ENCODE peak calls at places on chromosomes 1 and 21, in nine cellular contexts. F, B, I, H, Z, C, E, V and A are unnamed samples.

GRCh38 chr1:199684686-199685273 is 342.7 kb upstream of the NR5A2 start:
- DNase-seq in F (no peak), B (peak), I (peak), H (peak), Z (peak), C (no peak), E (peak), V (peak), A (peak)

GRCh38 chr1:153899509-153899908 is 23.3 kb downstream of the GATAD2B start:
- DNase-seq in F (no peak), B (no peak), I (no peak), H (no peak), Z (no peak), C (no peak), E (no peak), V (no peak), A (no peak)

GRCh38 chr1:40404670-40405462 is 31.3 kb downstream of the SMAP2 start:
- DNase-seq in F (no peak), B (peak), I (peak), H (peak), Z (peak), C (no peak), E (no peak), V (peak), A (no peak)

GRCh38 chr21:39881661-39882060 is 14.4 kb downstream of the PCP4 start:
- DNase-seq in F (no peak), B (no peak), I (no peak), H (no peak), Z (no peak), C (no peak), E (no peak), V (no peak), A (no peak)

GRCh38 chr1:35945327-35945726 is 14.4 kb downstream of the AGO3 start:
- DNase-seq in F (no peak), B (no peak), I (no peak), H (no peak), Z (no peak), C (no peak), E (no peak), V (no peak), A (no peak)

GRCh38 chr1:195501118-195501517 is 1107.1 kb downstream of the KCNT2 start:
- DNase-seq in F (no peak), B (no peak), I (no peak), H (no peak), Z (no peak), C (no peak), E (no peak), V (no peak), A (no peak)

GRCh38 chr1:70420320-70420719 is 9.3 kb downstream of the CTH start:
- DNase-seq in F (no peak), B (no peak), I (no peak), H (no peak), Z (no peak), C (no peak), E (no peak), V (no peak), A (no peak)

GRCh38 chr21:41164981-41165650 is 2.8 kb upstream of the BACE2 start:
- DNase-seq in F (peak), B (no peak), I (peak), H (no peak), Z (peak), C (peak), E (peak), V (no peak), A (no peak)

GRCh38 chr1:169266133-169266532 is 101.5 kb downstream of the NME7 start:
- DNase-seq in F (no peak), B (no peak), I (no peak), H (no peak), Z (no peak), C (no peak), E (no peak), V (no peak), A (no peak)

GRCh38 chr1:20250346-20250989 is 40.2 kb upstream of the VWA5B1 start:
- DNase-seq in F (no peak), B (no peak), I (peak), H (no peak), Z (peak), C (no peak), E (no peak), V (peak), A (no peak)

GRCh38 chr1:211775208-211775607 is 55.4 kb downstream of the LPGAT1 start:
- DNase-seq in F (no peak), B (no peak), I (no peak), H (no peak), Z (no peak), C (no peak), E (no peak), V (no peak), A (no peak)

GRCh38 chr1:3312894-3313578 is 141.4 kb upstream of the ARHGEF16 start:
- DNase-seq in F (no peak), B (peak), I (peak), H (no peak), Z (peak), C (peak), E (peak), V (peak), A (no peak)

GRCh38 chr1:162023547-162024501 is at the start of gene OLFML2B:
- DNase-seq in F (peak), B (no peak), I (peak), H (peak), Z (peak), C (peak), E (peak), V (peak), A (peak)
- TF ChIP-seq CTCF in F (no peak), B (peak), I (peak), H (no peak), Z (peak), C (peak), E (peak), V (no peak), A (no peak)

DNA sequence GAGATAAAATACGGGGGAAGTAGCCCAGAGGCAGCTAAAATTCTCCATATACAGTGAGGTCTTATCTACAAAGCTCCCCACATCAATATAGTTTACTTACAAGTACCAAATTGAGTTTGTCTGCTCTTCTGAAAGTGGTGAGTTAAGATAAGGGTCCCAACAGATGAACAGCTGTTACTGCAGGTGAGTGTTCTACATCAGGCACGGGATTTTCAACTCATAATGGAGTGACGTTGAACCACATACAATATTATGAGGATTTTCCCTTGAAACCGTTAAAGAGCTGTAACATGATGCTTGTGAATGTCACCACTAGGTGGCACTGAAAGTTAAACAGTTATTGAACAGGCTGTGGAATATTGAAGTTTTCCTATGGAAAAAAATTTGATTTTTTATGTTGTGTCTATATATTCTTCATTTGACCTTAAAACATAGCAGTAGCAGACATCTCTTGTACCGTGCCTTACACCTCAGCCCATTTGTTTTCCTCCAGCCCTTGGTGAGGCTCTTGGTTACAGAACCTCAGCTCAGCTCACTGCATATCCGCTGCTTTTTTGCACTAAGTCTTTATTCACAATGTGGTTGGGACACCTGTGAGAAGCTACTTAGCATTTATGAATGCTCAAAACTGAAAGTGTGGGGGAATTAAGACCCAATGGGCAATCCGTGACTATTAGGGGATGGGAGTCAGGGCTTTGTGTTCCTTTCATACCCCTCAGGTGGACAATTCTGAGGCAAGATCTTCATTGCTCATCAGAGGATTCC is 23.2 kb downstream of the CD1D start:
- DNase-seq in F (no peak), B (peak), I (peak), H (peak), Z (peak), C (peak), E (peak), V (peak), A (peak)
- TF ChIP-seq CTCF in F (peak), B (peak), I (peak), H (peak), Z (peak), C (peak), E (peak), V (peak), A (peak)

GRCh38 chr1:71592646-71593274 is 511.9 kb upstream of the ZRANB2 start:
- DNase-seq in F (no peak), B (no peak), I (no peak), H (no peak), Z (no peak), C (no peak), E (no peak), V (no peak), A (no peak)

GRCh38 chr1:71589005-71589404 is 508.2 kb upstream of the ZRANB2 start:
- DNase-seq in F (no peak), B (no peak), I (no peak), H (no peak), Z (no peak), C (no peak), E (no peak), V (no peak), A (no peak)

GRCh38 chr1:71587961-71588360 is 507.1 kb upstream of the ZRANB2 start:
- DNase-seq in F (no peak), B (peak), I (peak), H (peak), Z (peak), C (no peak), E (no peak), V (no peak), A (no peak)

DNA sequence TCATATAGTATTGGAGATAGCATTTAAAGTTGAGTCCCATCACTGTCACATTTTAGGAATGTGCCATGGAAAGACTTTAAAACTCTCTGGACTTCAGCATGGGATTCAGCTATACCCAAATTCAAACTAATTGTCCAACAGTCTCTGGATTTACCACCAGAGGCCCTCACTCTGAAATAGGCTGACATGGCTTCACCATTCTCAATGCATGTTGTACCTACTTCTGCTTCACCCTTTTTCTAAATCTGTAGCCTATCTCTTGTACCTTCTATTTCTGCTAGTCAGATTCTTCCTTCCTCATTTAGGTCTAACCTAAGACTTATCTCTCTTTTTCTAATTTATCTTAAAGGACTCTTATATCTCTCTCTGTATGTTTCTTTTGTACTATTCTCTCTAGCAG is 512.7 kb upstream of the ZRANB2 start:
- DNase-seq in F (no peak), B (no peak), I (peak), H (no peak), Z (peak), C (no peak), E (no peak), V (no peak), A (peak)
- TF ChIP-seq CTCF in F (no peak), B (peak), I (no peak), H (peak), Z (peak), C (no peak), E (no peak), V (no peak), A (peak)

DNA sequence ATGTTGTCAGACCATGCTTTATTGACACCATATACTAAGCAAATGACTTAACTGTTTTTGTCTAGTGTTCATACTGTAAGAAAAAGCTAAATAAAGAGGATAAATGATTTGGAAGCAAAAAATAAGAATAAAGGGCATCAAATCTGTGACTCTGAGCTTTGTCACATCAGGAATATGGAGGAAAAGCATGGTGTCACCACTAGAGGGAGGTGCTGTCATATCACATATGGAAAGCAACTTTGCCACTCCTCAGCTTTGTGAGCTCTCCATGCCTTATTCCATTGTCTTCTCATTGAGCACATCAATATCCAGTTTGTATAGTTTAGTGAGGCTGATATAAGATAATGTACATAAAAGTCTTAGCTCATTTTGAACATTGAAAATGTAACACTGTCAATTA is 20.8 kb upstream of the GBP1 start:
- DNase-seq in F (no peak), B (no peak), I (peak), H (peak), Z (no peak), C (no peak), E (no peak), V (peak), A (no peak)
- TF ChIP-seq CTCF in F (peak), B (peak), I (peak), H (peak), Z (no peak), C (peak), E (peak), V (peak), A (no peak)

GRCh38 chr1:31848381-31848897 is 32.6 kb upstream of the SPOCD1 start:
- DNase-seq in F (no peak), B (no peak), I (no peak), H (peak), Z (no peak), C (no peak), E (no peak), V (peak), A (no peak)
- TF ChIP-seq CTCF in F (no peak), B (no peak), I (no peak), H (no peak), Z (no peak), C (no peak), E (no peak), V (no peak), A (no peak)

DNA sequence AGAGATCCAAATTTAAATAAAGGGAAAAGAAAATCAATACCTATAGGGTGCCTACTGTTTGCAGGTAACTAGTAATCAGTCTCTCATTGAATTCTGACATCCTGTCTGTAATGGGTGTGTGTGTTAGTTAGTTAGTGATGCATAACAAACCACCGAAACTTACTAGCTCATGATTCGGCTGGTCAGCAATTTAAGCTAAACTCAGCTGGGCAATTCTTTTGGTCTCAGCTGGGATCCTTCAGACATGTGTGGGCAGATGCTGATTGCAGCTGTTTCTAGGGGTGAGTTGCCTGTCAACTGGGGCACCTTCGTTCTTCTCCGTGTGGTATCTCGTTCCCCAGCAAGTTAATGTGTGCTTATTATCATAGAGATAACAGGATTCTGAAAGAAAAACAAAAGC is 40.2 kb upstream of the ZNF124 start:
- DNase-seq in F (no peak), B (no peak), I (no peak), H (no peak), Z (peak), C (peak), E (no peak), V (no peak), A (no peak)
- TF ChIP-seq CTCF in F (no peak), B (no peak), I (no peak), H (no peak), Z (no peak), C (no peak), E (no peak), V (no peak), A (no peak)

GRCh38 chr1:174262747-174263241 is 103.5 kb downstream of the RABGAP1L start:
- DNase-seq in F (no peak), B (peak), I (peak), H (peak), Z (peak), C (peak), E (peak), V (peak), A (no peak)

GRCh38 chr1:174258148-174258550 is 98.8 kb downstream of the RABGAP1L start:
- DNase-seq in F (no peak), B (no peak), I (peak), H (peak), Z (peak), C (peak), E (no peak), V (peak), A (peak)
- TF ChIP-seq CTCF in F (peak), B (peak), I (peak), H (peak), Z (peak), C (peak), E (peak), V (peak), A (peak)

GRCh38 chr1:227792216-227793078 is 23.0 kb upstream of the PRSS38 start:
- DNase-seq in F (no peak), B (no peak), I (no peak), H (no peak), Z (no peak), C (no peak), E (peak), V (no peak), A (no peak)
- TF ChIP-seq CTCF in F (no peak), B (no peak), I (no peak), H (peak), Z (no peak), C (no peak), E (no peak), V (no peak), A (no peak)

GRCh38 chr1:187129132-187129531 is 300.4 kb downstream of the PLA2G4A start:
- DNase-seq in F (no peak), B (no peak), I (no peak), H (no peak), Z (no peak), C (no peak), E (no peak), V (no peak), A (no peak)
- TF ChIP-seq CTCF in F (no peak), B (no peak), I (no peak), H (no peak), Z (no peak), C (no peak), E (no peak), V (no peak), A (no peak)

GRCh38 chr1:187549540-187549939 is 720.8 kb downstream of the PLA2G4A start:
- DNase-seq in F (no peak), B (no peak), I (no peak), H (no peak), Z (no peak), C (no peak), E (no peak), V (no peak), A (no peak)

DNA sequence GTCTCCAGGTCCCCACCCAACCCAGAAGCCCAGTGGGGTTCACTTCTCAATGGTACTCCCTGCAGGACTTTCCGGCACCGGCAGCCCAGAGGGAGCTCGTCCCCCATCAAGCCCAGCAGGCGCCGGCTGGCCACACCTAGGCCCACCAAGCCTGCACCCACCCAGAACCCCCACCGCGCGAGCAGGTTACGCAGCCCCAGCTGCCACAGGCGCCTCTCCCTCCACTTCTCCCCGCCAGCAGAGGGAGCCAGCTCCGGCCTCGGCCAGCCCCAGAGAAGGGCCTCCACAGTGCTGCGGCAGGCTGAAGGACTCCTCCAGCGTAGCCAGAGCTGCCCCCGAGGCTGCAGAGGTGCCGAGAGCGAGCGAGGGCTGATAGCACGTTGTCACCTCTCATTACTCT is 722.3 kb downstream of the PLA2G4A start:
- DNase-seq in F (no peak), B (no peak), I (no peak), H (no peak), Z (no peak), C (no peak), E (no peak), V (no peak), A (no peak)
- TF ChIP-seq CTCF in F (no peak), B (no peak), I (no peak), H (no peak), Z (no peak), C (peak), E (no peak), V (no peak), A (no peak)